ENCODE peak calls at places on chromosomes 11 and 22, in four cellular contexts. E is A673, L is lung, Z is tibial nerve. M is an unnamed sample.

GRCh38 chr22:45923812-45924211 is 53.1 kb downstream of the WNT7B start:
- DNase-seq in E (no peak), L (peak; percentile 44), Z (no peak), M (no peak)

GRCh38 chr11:67034350-67034749 is 11.4 kb downstream of the SYT12 start:
- DNase-seq in E (no peak), L (no peak), Z (no peak), M (no peak)

GRCh38 chr11:124864892-124865180 is 396 bp upstream of the ROBO3 start:
- DNase-seq in E (no peak), L (no peak), Z (no peak), M (no peak)

GRCh38 chr11:12248330-12248729 is 129.0 kb upstream of the PARVA start:
- DNase-seq in E (no peak), L (peak; percentile 95), Z (peak; percentile 71), M (peak; percentile 56)

GRCh38 chr11:112958670-112959069 is 2.5 kb upstream of the NCAM1 start:
- DNase-seq in E (no peak), L (no peak), Z (no peak), M (no peak)

GRCh38 chr22:26399288-26399687 is 29.8 kb upstream of the ASPHD2 start:
- DNase-seq in E (no peak), L (no peak), Z (no peak), M (no peak)

GRCh38 chr22:43042101-43042780 is 27.3 kb upstream of the PACSIN2 start:
- DNase-seq in E (peak; percentile 51), L (no peak), Z (no peak), M (no peak)

GRCh38 chr11:14390669-14391068 is 31.7 kb upstream of the RRAS2 start:
- DNase-seq in E (no peak), L (no peak), Z (no peak), M (no peak)

GRCh38 chr11:122690801-122691649 is 35.5 kb downstream of the UBASH3B start:
- DNase-seq in E (peak; percentile 27), L (no peak), Z (peak; percentile 24), M (no peak)

GRCh38 chr22:24420072-24420976 is 7.1 kb upstream of the ADORA2A start:
- DNase-seq in E (no peak), L (no peak), Z (no peak), M (no peak)

GRCh38 chr11:82796970-82797594 is 63.4 kb upstream of the FAM181B start:
- DNase-seq in E (peak; percentile 28), L (no peak), Z (peak; percentile 14), M (peak; percentile 44)

GRCh38 chr11:103659138-103659734 is 377.2 kb upstream of the DDI1 start:
- DNase-seq in E (peak; percentile 25), L (no peak), Z (no peak), M (no peak)

GRCh38 chr11:65806972-65807371 is 20.1 kb downstream of the OVOL1 start:
- DNase-seq in E (no peak), L (no peak), Z (no peak), M (no peak)

GRCh38 chr22:36365020-36365411 is 22.8 kb downstream of the MYH9 start:
- DNase-seq in E (peak; percentile 80), L (no peak), Z (no peak), M (no peak)

GRCh38 chr11:60251485-60252207 is 8.7 kb upstream of the MS4A4E start:
- DNase-seq in E (peak; percentile 32), L (no peak), Z (peak; percentile 36), M (no peak)

GRCh38 chr11:134139873-134140331 is 71.0 kb downstream of the JAM3 start:
- DNase-seq in E (peak; percentile 82), L (no peak), Z (peak; percentile 87), M (peak; percentile 89)

GRCh38 chr11:123054301-123055065 is 7.5 kb downstream of the HSPA8 start:
- DNase-seq in E (peak; percentile 94), L (no peak), Z (peak; percentile 37), M (peak; percentile 56)

GRCh38 chr22:26416256-26416655 is 12.8 kb upstream of the ASPHD2 start:
- DNase-seq in E (no peak), L (no peak), Z (no peak), M (no peak)

GRCh38 chr11:41522391-41522790 is 62.9 kb upstream of the LRRC4C start:
- DNase-seq in E (no peak), L (no peak), Z (no peak), M (no peak)

GRCh38 chr11:95153857-95154246 is 64.2 kb downstream of the ENDOD1 start:
- DNase-seq in E (no peak), L (no peak), Z (no peak), M (no peak)

GRCh38 chr22:28953976-28954880 is 70.9 kb downstream of the ZNRF3 start:
- DNase-seq in E (no peak), L (no peak), Z (no peak), M (no peak)

GRCh38 chr22:28951969-28952521 is 68.7 kb downstream of the ZNRF3 start:
- DNase-seq in E (no peak), L (no peak), Z (no peak), M (no peak)

GRCh38 chr22:28951530-28951929 is 68.2 kb downstream of the ZNRF3 start:
- DNase-seq in E (no peak), L (no peak), Z (no peak), M (no peak)

GRCh38 chr22:28953399-28953798 is 70.0 kb downstream of the ZNRF3 start:
- DNase-seq in E (no peak), L (no peak), Z (no peak), M (no peak)

DNA sequence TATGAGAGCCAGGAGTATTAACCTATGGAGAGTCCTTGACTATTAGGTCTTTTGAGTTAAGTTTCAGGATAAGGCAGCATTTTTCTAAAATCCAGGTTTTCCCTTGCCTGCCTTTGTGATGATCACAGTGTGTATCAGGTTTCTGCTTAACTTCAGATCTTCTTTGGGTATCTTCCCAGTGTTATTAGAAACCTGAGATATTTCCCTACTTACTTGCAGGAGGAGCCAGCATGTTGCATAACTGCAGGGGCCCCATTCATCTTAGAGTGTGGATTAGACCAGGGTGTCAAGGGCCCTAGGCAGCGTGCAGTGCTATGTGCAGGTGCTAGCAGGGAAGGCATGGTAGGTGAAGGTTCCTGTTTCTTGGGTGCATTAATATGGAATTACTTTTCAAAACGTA is 69.5 kb downstream of the ZNRF3 start:
- DNase-seq in E (peak; percentile 34), L (peak; percentile 43), Z (no peak), M (no peak)
- H3K27ac ChIP-seq in E (no peak overlapping the region), L (no peak overlapping the region), Z (no peak overlapping the region), M (peak overlapping the region; percentile 61)

DNA sequence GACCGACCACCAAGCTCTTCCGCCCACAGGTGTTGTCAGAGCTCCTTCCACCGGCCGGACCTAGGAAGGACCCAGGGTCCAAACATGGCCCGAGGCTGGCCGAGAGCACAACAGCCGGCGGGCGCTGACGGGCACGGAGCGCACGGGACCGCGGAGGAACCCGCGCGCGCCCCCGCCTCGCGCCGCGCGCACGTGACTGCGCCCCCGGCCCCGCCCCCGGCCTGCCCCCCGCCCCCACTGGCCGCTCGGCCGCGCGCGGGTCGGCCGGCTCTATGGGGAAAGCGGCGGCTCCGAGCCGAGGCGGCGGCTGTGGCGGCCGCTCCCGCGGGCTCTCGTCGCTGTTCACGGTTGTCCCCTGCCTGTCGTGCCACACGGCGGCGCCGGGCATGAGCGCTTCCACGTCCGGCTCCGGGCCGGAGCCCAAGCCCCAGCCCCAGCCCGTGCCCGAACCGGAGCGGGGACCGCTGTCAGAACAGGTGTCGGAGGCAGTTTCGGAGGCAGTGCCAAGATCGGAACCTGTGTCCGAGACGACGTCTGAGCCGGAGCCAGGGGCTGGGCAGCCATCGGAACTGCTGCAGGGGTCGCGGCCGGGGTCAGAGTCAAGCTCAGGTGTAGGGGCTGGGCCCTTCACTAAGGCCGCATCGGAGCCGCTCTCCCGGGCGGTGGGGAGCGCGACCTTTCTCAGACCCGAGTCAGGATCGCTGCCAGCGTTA is at the start of gene OSBP2:
- DNase-seq in E (peak; percentile 23), L (peak; percentile 30), Z (no peak), M (peak; percentile 40)
- H3K27ac ChIP-seq in E (no peak within 1 kb of the TSS), L (no peak within 1 kb of the TSS), Z (no peak within 1 kb of the TSS), M (peak within 1 kb of the TSS; percentile 95)

GRCh38 chr11:33733978-33734377 is 2.2 kb downstream of the CD59 start:
- DNase-seq in E (no peak), L (no peak), Z (no peak), M (no peak)

GRCh38 chr11:33735166-33735425 is 1.1 kb downstream of the CD59 start:
- DNase-seq in E (no peak), L (no peak), Z (no peak), M (no peak)

GRCh38 chr11:33734441-33735165 is 1.6 kb downstream of the CD59 start:
- DNase-seq in E (no peak), L (peak; percentile 65), Z (peak; percentile 44), M (no peak)

GRCh38 chr11:33732176-33732575 is 4.0 kb downstream of the CD59 start:
- DNase-seq in E (no peak), L (no peak), Z (no peak), M (no peak)

GRCh38 chr11:33730716-33731115 is 5.5 kb downstream of the CD59 start:
- DNase-seq in E (no peak), L (no peak), Z (no peak), M (no peak)
- H3K27ac ChIP-seq in E (no peak overlapping the region), L (no peak overlapping the region), Z (no peak overlapping the region), M (no peak overlapping the region)

GRCh38 chr11:116580828-116581227 is 192.0 kb downstream of the BUD13 start:
- DNase-seq in E (peak; percentile 18), L (no peak), Z (no peak), M (no peak)
- H3K27ac ChIP-seq in E (no peak overlapping the region), L (no peak overlapping the region), Z (no peak overlapping the region), M (no peak overlapping the region)

GRCh38 chr11:9839550-9839949 is 175.7 kb downstream of the SWAP70 start:
- DNase-seq in E (no peak), L (no peak), Z (no peak), M (no peak)
- H3K27ac ChIP-seq in E (no peak overlapping the region), L (no peak overlapping the region), Z (no peak overlapping the region), M (no peak overlapping the region)

GRCh38 chr11:121163658-121164308 is 62.7 kb downstream of the TECTA start:
- DNase-seq in E (no peak), L (no peak), Z (no peak), M (no peak)

GRCh38 chr11:121157756-121158155 is 56.7 kb downstream of the TECTA start:
- DNase-seq in E (no peak), L (no peak), Z (no peak), M (no peak)

GRCh38 chr11:121159721-121160120 is 58.7 kb downstream of the TECTA start:
- DNase-seq in E (no peak), L (no peak), Z (no peak), M (no peak)

GRCh38 chr11:121161349-121161917 is 60.4 kb downstream of the TECTA start:
- DNase-seq in E (no peak), L (no peak), Z (no peak), M (no peak)
- H3K27ac ChIP-seq in E (no peak overlapping the region), L (no peak overlapping the region), Z (no peak overlapping the region), M (no peak overlapping the region)

GRCh38 chr11:114209343-114209742 is 86.9 kb upstream of the NNMT start:
- DNase-seq in E (no peak), L (no peak), Z (no peak), M (no peak)
- H3K27ac ChIP-seq in E (no peak overlapping the region), L (no peak overlapping the region), Z (no peak overlapping the region), M (no peak overlapping the region)

GRCh38 chr22:39459681-39460080 is 2.9 kb downstream of the MGAT3 start:
- DNase-seq in E (no peak), L (no peak), Z (no peak), M (no peak)

GRCh38 chr22:39463277-39463676 is 6.5 kb downstream of the MGAT3 start:
- DNase-seq in E (no peak), L (no peak), Z (no peak), M (no peak)

GRCh38 chr22:39466228-39467006 is 9.6 kb downstream of the MGAT3 start:
- DNase-seq in E (no peak), L (no peak), Z (no peak), M (no peak)

GRCh38 chr22:39463931-39464390 is 7.1 kb downstream of the MGAT3 start:
- DNase-seq in E (no peak), L (peak; percentile 79), Z (no peak), M (peak; percentile 30)

GRCh38 chr22:39462443-39463147 is 5.8 kb downstream of the MGAT3 start:
- DNase-seq in E (no peak), L (no peak), Z (no peak), M (no peak)
- H3K27ac ChIP-seq in E (no peak overlapping the region), L (peak overlapping the region; percentile 58), Z (peak overlapping the region; percentile 72), M (peak overlapping the region; percentile 79)